ENCODE peak calls at places on chromosome 14, in eight cellular contexts. J is GOT3; P is transverse colon; W is omental fat pad; H is amniotic stem cell; M is anterior cingulate cortex; S is HTR-8/SVneo; O is central memory CD4-positive, alpha-beta T cell. X is an unnamed sample.

GRCh38 chr14:68278568-68279436 is 459.2 kb downstream of the RAD51B start:
- DNase-seq in J (no peak), P (no peak), W (no peak), H (peak), M (peak), S (peak), O (no peak), X (no peak)

GRCh38 chr14:24231263-24232120 is 675 bp downstream of the NEDD8 start:
- DNase-seq in J (no peak), P (peak), W (no peak), H (no peak), M (no peak), S (no peak), O (peak), X (no peak)

GRCh38 chr14:93301821-93302447 is 30.9 kb downstream of the BTBD7 start:
- DNase-seq in J (no peak), P (no peak), W (no peak), H (no peak), M (no peak), S (peak), O (no peak), X (no peak)

GRCh38 chr14:100523131-100523530 is 64.1 kb downstream of the BEGAIN start:
- DNase-seq in J (no peak), P (no peak), W (peak), H (no peak), M (no peak), S (no peak), O (no peak), X (no peak)

GRCh38 chr14:101988377-101988776 is 24.0 kb downstream of the DYNC1H1 start:
- DNase-seq in J (no peak), P (no peak), W (no peak), H (no peak), M (no peak), S (no peak), O (no peak), X (no peak)

GRCh38 chr14:101789222-101789621 is 27.7 kb downstream of the PPP2R5C start:
- DNase-seq in J (no peak), P (no peak), W (no peak), H (no peak), M (no peak), S (no peak), O (no peak), X (no peak)

GRCh38 chr14:102557434-102558226 is 34.8 kb upstream of the RCOR1 start:
- DNase-seq in J (no peak), P (no peak), W (no peak), H (no peak), M (no peak), S (no peak), O (no peak), X (peak)

GRCh38 chr14:24483604-24484252 is 24.3 kb downstream of the CMA1 start:
- DNase-seq in J (no peak), P (no peak), W (no peak), H (no peak), M (no peak), S (no peak), O (no peak), X (no peak)

GRCh38 chr14:35341454-35342159 is 49.4 kb downstream of the PSMA6 start:
- DNase-seq in J (peak), P (peak), W (peak), H (peak), M (peak), S (peak), O (peak), X (peak)

GRCh38 chr14:59707778-59708635 is 131.4 kb upstream of the CCDC175 start:
- DNase-seq in J (no peak), P (no peak), W (no peak), H (no peak), M (no peak), S (no peak), O (no peak), X (no peak)

GRCh38 chr14:26992403-26993115 is 394.7 kb upstream of the NOVA1 start:
- DNase-seq in J (no peak), P (no peak), W (no peak), H (no peak), M (no peak), S (no peak), O (no peak), X (no peak)

GRCh38 chr14:62692490-62693106 is 352.7 kb downstream of the KCNH5 start:
- DNase-seq in J (no peak), P (no peak), W (no peak), H (no peak), M (no peak), S (no peak), O (no peak), X (no peak)

GRCh38 chr14:24871302-24871701 is 178.6 kb downstream of the STXBP6 start:
- DNase-seq in J (no peak), P (no peak), W (no peak), H (no peak), M (no peak), S (no peak), O (no peak), X (no peak)

GRCh38 chr14:105855246-105855892 is 329.0 kb downstream of the TMEM121 start:
- DNase-seq in J (no peak), P (no peak), W (peak), H (no peak), M (no peak), S (no peak), O (no peak), X (peak)

GRCh38 chr14:60805881-60806569 is 71.5 kb downstream of the MNAT1 start:
- DNase-seq in J (no peak), P (no peak), W (no peak), H (no peak), M (no peak), S (peak), O (no peak), X (no peak)

GRCh38 chr14:32985881-32986280 is 47.2 kb downstream of the NPAS3 start:
- DNase-seq in J (no peak), P (peak), W (no peak), H (no peak), M (peak), S (no peak), O (no peak), X (no peak)

GRCh38 chr14:105317546-105317945 is 3.0 kb downstream of the PACS2 start:
- DNase-seq in J (no peak), P (no peak), W (no peak), H (no peak), M (peak), S (no peak), O (no peak), X (no peak)

GRCh38 chr14:69260979-69261605 is 1.1 kb downstream of the GALNT16 start:
- DNase-seq in J (no peak), P (peak), W (no peak), H (no peak), M (no peak), S (no peak), O (peak), X (peak)

GRCh38 chr14:50520947-50521815 is 11.2 kb downstream of the MAP4K5 start:
- DNase-seq in J (no peak), P (peak), W (no peak), H (peak), M (no peak), S (peak), O (no peak), X (no peak)

GRCh38 chr14:104657114-104657524 is 32.3 kb upstream of the INF2 start:
- DNase-seq in J (no peak), P (no peak), W (no peak), H (no peak), M (peak), S (no peak), O (no peak), X (no peak)

GRCh38 chr14:50853891-50854290 is 18.0 kb upstream of the ABHD12B start:
- DNase-seq in J (no peak), P (no peak), W (no peak), H (no peak), M (no peak), S (no peak), O (no peak), X (no peak)

GRCh38 chr14:59098377-59098776 is 90.1 kb upstream of the DAAM1 start:
- DNase-seq in J (no peak), P (no peak), W (no peak), H (peak), M (no peak), S (peak), O (no peak), X (no peak)

GRCh38 chr14:61925043-61925442 is 162.8 kb downstream of the SNAPC1 start:
- DNase-seq in J (no peak), P (no peak), W (no peak), H (no peak), M (no peak), S (peak), O (no peak), X (no peak)

GRCh38 chr14:60101801-60102200 is 10.1 kb downstream of the PCNX4 start:
- DNase-seq in J (no peak), P (no peak), W (no peak), H (no peak), M (no peak), S (no peak), O (no peak), X (no peak)

GRCh38 chr14:64767215-64767964 is 63.2 kb downstream of the PLEKHG3 start:
- DNase-seq in J (no peak), P (no peak), W (no peak), H (no peak), M (no peak), S (no peak), O (no peak), X (no peak)

GRCh38 chr14:29740491-29740890 is 187.2 kb downstream of the PRKD1 start:
- DNase-seq in J (no peak), P (no peak), W (no peak), H (no peak), M (no peak), S (no peak), O (no peak), X (no peak)

GRCh38 chr14:101876539-101876938 is 87.8 kb upstream of the DYNC1H1 start:
- DNase-seq in J (no peak), P (peak), W (peak), H (no peak), M (no peak), S (no peak), O (peak), X (no peak)

GRCh38 chr14:81837304-81837703 is 303.7 kb upstream of the SEL1L start:
- DNase-seq in J (no peak), P (no peak), W (no peak), H (no peak), M (no peak), S (no peak), O (no peak), X (no peak)

GRCh38 chr14:61388173-61388975 is 67.0 kb downstream of the PRKCH start:
- DNase-seq in J (no peak), P (no peak), W (no peak), H (no peak), M (no peak), S (peak), O (peak), X (no peak)

GRCh38 chr14:85528882-85529585 is 910 bp upstream of the FLRT2 start:
- DNase-seq in J (no peak), P (no peak), W (no peak), H (peak), M (peak), S (no peak), O (no peak), X (no peak)

GRCh38 chr14:78170203-78170602 is at the start of gene NRXN3:
- DNase-seq in J (no peak), P (peak), W (no peak), H (no peak), M (peak), S (no peak), O (no peak), X (no peak)

GRCh38 chr14:73245401-73246325 is 8.4 kb downstream of the PAPLN start:
- DNase-seq in J (no peak), P (peak), W (no peak), H (no peak), M (no peak), S (peak), O (no peak), X (peak)